ENCODE peak calls at places on chromosomes 12 and 14, in four cellular contexts. One of them, this sample, is unnamed.
A peak's percentile ranks its signal among the peaks of the same experiment; 100 is the strongest.

GRCh38 chr12:63206908-63207307 is 55.9 kb upstream of the AVPR1A start:
- DNase-seq in mucosa of descending colon: no peak
- DNase-seq in upper lobe of right lung: no peak
- DNase-seq in left ventricle myocardium inferior: no peak
- DNase-seq in this sample: no peak

GRCh38 chr14:75275598-75275997 is 3.0 kb upstream of the FOS start:
- DNase-seq in mucosa of descending colon: no peak
- DNase-seq in upper lobe of right lung: no peak
- DNase-seq in left ventricle myocardium inferior: no peak
- DNase-seq in this sample: no peak

GRCh38 chr14:104985675-104986486 is at the start of gene CLBA1:
- DNase-seq in mucosa of descending colon: peak; percentile 93
- DNase-seq in upper lobe of right lung: peak; percentile 96
- DNase-seq in left ventricle myocardium inferior: peak; percentile 89
- DNase-seq in this sample: peak; percentile 92

GRCh38 chr12:47870175-47870781 is 34.5 kb downstream of the VDR start:
- DNase-seq in mucosa of descending colon: no peak
- DNase-seq in upper lobe of right lung: no peak
- DNase-seq in left ventricle myocardium inferior: peak; percentile 51
- DNase-seq in this sample: no peak

GRCh38 chr14:68012861-68013260 is 193.3 kb downstream of the RAD51B start:
- DNase-seq in mucosa of descending colon: no peak
- DNase-seq in upper lobe of right lung: no peak
- DNase-seq in left ventricle myocardium inferior: no peak
- DNase-seq in this sample: no peak

GRCh38 chr12:62866451-62867082 is 68.4 kb downstream of the PPM1H start:
- DNase-seq in mucosa of descending colon: no peak
- DNase-seq in upper lobe of right lung: no peak
- DNase-seq in left ventricle myocardium inferior: no peak
- DNase-seq in this sample: no peak

GRCh38 chr14:52021971-52022600 is 32.7 kb downstream of the RTRAF start:
- DNase-seq in mucosa of descending colon: no peak
- DNase-seq in upper lobe of right lung: no peak
- DNase-seq in left ventricle myocardium inferior: no peak
- DNase-seq in this sample: no peak

GRCh38 chr12:131364903-131365820 is 345.7 kb upstream of the SFSWAP start:
- DNase-seq in mucosa of descending colon: no peak
- DNase-seq in upper lobe of right lung: no peak
- DNase-seq in left ventricle myocardium inferior: no peak
- DNase-seq in this sample: no peak

GRCh38 chr12:127052491-127053232 is 1214.3 kb upstream of the TMEM132C start:
- DNase-seq in mucosa of descending colon: no peak
- DNase-seq in upper lobe of right lung: no peak
- DNase-seq in left ventricle myocardium inferior: no peak
- DNase-seq in this sample: no peak

GRCh38 chr14:68460541-68460940 is 332.3 kb downstream of the ZFP36L1 start:
- DNase-seq in mucosa of descending colon: no peak
- DNase-seq in upper lobe of right lung: no peak
- DNase-seq in left ventricle myocardium inferior: no peak
- DNase-seq in this sample: no peak

GRCh38 chr14:72649603-72650227 is 244.2 kb downstream of the DPF3 start:
- DNase-seq in mucosa of descending colon: no peak
- DNase-seq in upper lobe of right lung: no peak
- DNase-seq in left ventricle myocardium inferior: no peak
- DNase-seq in this sample: no peak

GRCh38 chr12:90630006-90630405 is 325.0 kb downstream of the CCER1 start:
- DNase-seq in mucosa of descending colon: no peak
- DNase-seq in upper lobe of right lung: no peak
- DNase-seq in left ventricle myocardium inferior: no peak
- DNase-seq in this sample: no peak

GRCh38 chr12:101862245-101862644 is 15.1 kb upstream of the DRAM1 start:
- DNase-seq in mucosa of descending colon: no peak
- DNase-seq in upper lobe of right lung: no peak
- DNase-seq in left ventricle myocardium inferior: no peak
- DNase-seq in this sample: no peak

GRCh38 chr12:80704430-80704829 is 3.0 kb upstream of the MYF6 start:
- DNase-seq in mucosa of descending colon: no peak
- DNase-seq in upper lobe of right lung: no peak
- DNase-seq in left ventricle myocardium inferior: no peak
- DNase-seq in this sample: no peak

GRCh38 chr12:57147641-57147944 is 174 bp upstream of the LRP1-AS start:
- DNase-seq in mucosa of descending colon: peak; percentile 54
- DNase-seq in upper lobe of right lung: no peak
- DNase-seq in left ventricle myocardium inferior: no peak
- DNase-seq in this sample: no peak

GRCh38 chr14:77040059-77040308 is 11.5 kb upstream of the IRF2BPL start:
- DNase-seq in mucosa of descending colon: no peak
- DNase-seq in upper lobe of right lung: no peak
- DNase-seq in left ventricle myocardium inferior: no peak
- DNase-seq in this sample: no peak

GRCh38 chr14:77037338-77037782 is 8.9 kb upstream of the IRF2BPL start:
- DNase-seq in mucosa of descending colon: no peak
- DNase-seq in upper lobe of right lung: no peak
- DNase-seq in left ventricle myocardium inferior: no peak
- DNase-seq in this sample: no peak

GRCh38 chr14:77036484-77037337 is 8.2 kb upstream of the IRF2BPL start:
- DNase-seq in mucosa of descending colon: no peak
- DNase-seq in upper lobe of right lung: no peak
- DNase-seq in left ventricle myocardium inferior: no peak
- DNase-seq in this sample: no peak

GRCh38 chr14:77039285-77040058 is 11.0 kb upstream of the IRF2BPL start:
- DNase-seq in mucosa of descending colon: no peak
- DNase-seq in upper lobe of right lung: no peak
- DNase-seq in left ventricle myocardium inferior: no peak
- DNase-seq in this sample: no peak

GRCh38 chr14:77037886-77038511 is 9.5 kb upstream of the IRF2BPL start:
- DNase-seq in mucosa of descending colon: peak; percentile 72
- DNase-seq in upper lobe of right lung: peak; percentile 82
- DNase-seq in left ventricle myocardium inferior: no peak
- DNase-seq in this sample: no peak
- H3K4me3 ChIP-seq in mucosa of descending colon: no peak overlapping the region
- H3K4me3 ChIP-seq in upper lobe of right lung: no peak overlapping the region
- H3K4me3 ChIP-seq in left ventricle myocardium inferior: no peak overlapping the region
- H3K4me3 ChIP-seq in this sample: no peak overlapping the region

DNA sequence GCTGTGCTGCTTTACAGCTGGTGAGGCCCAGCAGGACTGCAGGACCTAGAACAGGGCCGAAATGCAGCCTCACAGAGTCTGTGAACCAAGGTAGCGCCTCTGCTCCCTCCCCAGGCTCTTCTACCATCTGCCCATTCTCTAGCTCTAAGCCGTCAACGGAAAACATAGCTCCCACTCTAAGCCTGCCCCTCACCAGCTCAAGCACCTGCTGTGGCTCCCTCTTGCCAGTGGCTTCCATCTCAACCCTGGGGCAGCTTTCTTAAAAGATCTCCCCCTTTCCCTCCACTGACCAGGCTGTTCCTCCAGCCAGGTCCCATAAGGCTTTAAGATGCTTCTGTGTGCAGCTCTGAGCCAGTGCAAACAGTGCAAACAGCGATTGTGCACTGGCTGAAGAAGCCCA is 61.3 kb downstream of the RFLNA start:
- DNase-seq in mucosa of descending colon: no peak
- DNase-seq in upper lobe of right lung: no peak
- DNase-seq in left ventricle myocardium inferior: no peak
- DNase-seq in this sample: no peak
- H3K36me3 ChIP-seq in mucosa of descending colon: no peaks in the 10 kb centered on the region
- H3K36me3 ChIP-seq in upper lobe of right lung: peaks cover 86% of the 10 kb centered on the region
- H3K36me3 ChIP-seq in left ventricle myocardium inferior: peaks cover 72% of the 10 kb centered on the region
- H3K36me3 ChIP-seq in this sample: peaks cover 46% of the 10 kb centered on the region

DNA sequence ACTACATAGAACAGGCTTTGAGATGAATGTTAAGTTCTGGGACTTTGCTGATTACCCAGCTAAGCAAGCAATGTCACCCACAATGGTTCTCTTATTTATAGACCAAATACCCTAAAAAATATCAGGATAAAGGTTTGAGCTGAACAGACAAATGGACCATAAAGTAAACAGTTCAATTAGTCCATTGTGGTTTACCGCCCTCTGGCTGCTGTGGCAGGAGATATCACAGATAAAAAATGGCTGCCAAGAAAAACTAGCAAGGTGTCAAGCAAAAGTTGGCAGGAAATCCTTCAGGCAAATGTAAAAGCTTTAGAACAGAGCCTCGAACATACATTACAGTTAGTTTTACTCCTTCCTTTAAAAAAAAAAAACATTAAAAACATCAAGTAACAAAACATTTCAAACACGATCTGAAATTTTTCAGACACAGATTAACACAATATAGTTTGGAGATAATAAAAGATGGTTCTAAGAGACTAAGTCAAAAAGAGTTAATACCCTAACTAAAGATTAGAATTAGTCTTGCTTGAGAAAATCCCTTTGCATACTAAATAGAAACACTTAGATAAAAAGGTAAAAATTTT is 41.3 kb downstream of the MED13L start:
- DNase-seq in mucosa of descending colon: no peak
- DNase-seq in upper lobe of right lung: no peak
- DNase-seq in left ventricle myocardium inferior: peak; percentile 33
- DNase-seq in this sample: peak; percentile 42
- H3K4me3 ChIP-seq in mucosa of descending colon: no peak overlapping the region
- H3K4me3 ChIP-seq in upper lobe of right lung: no peak overlapping the region
- H3K4me3 ChIP-seq in left ventricle myocardium inferior: no peak overlapping the region
- H3K4me3 ChIP-seq in this sample: no peak overlapping the region

GRCh38 chr12:112185093-112185923 is 59.9 kb downstream of the TRAFD1 start:
- DNase-seq in mucosa of descending colon: no peak
- DNase-seq in upper lobe of right lung: no peak
- DNase-seq in left ventricle myocardium inferior: no peak
- DNase-seq in this sample: no peak
- H3K36me3 ChIP-seq in mucosa of descending colon: peaks cover 12% of the 10 kb centered on the region
- H3K36me3 ChIP-seq in upper lobe of right lung: peaks cover 50% of the 10 kb centered on the region
- H3K36me3 ChIP-seq in left ventricle myocardium inferior: peaks cover 66% of the 10 kb centered on the region
- H3K36me3 ChIP-seq in this sample: peaks cover 18% of the 10 kb centered on the region

GRCh38 chr14:71563754-71564153 is 368.5 kb upstream of the RGS6 start:
- DNase-seq in mucosa of descending colon: no peak
- DNase-seq in upper lobe of right lung: no peak
- DNase-seq in left ventricle myocardium inferior: no peak
- DNase-seq in this sample: no peak

DNA sequence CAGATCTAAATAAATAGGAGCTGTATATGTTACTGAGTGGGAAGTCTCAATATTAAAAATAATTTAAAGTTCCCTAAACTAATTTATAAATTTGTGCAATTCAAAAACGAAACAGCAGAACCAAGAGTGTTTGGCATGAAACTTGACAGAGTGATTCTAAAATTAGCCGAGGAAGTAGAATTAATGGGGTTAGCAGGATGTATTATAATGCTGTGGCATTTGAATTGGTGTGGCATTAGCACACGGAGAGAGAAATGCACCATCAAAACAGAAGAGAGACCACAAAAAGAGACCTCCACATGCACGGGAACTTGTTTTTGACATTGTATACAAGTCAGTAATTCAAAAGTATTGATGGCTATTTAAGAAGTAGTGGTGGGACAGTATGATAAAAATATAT is 366.0 kb upstream of the RGS6 start:
- DNase-seq in mucosa of descending colon: no peak
- DNase-seq in upper lobe of right lung: no peak
- DNase-seq in left ventricle myocardium inferior: no peak
- DNase-seq in this sample: no peak
- H3K4me3 ChIP-seq in mucosa of descending colon: no peak overlapping the region
- H3K4me3 ChIP-seq in upper lobe of right lung: no peak overlapping the region
- H3K4me3 ChIP-seq in left ventricle myocardium inferior: no peak overlapping the region
- H3K4me3 ChIP-seq in this sample: no peak overlapping the region

DNA sequence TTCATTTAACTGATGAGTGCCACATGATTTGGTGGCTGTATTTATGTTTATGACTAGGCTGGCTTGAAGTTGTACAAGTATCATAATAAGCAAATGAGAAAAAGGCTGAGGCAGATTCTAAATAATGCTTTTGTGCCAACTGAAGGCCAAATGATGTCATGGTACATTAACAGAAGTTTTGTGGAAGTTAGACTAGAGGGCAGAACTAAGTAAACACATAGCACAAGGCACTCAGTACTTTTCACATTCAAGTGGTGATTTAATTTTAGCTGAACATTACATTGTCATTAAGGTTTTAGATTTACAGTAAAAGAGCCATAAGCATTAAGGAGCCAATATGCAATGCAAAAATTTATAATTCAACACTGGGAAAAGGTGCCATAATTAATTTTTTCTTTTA is 21.1 kb downstream of the PPP1CC start:
- DNase-seq in mucosa of descending colon: no peak
- DNase-seq in upper lobe of right lung: no peak
- DNase-seq in left ventricle myocardium inferior: no peak
- DNase-seq in this sample: no peak
- H3K36me3 ChIP-seq in mucosa of descending colon: peaks cover 15% of the 10 kb centered on the region
- H3K36me3 ChIP-seq in upper lobe of right lung: peaks cover 89% of the 10 kb centered on the region
- H3K36me3 ChIP-seq in left ventricle myocardium inferior: peaks cover 97% of the 10 kb centered on the region
- H3K36me3 ChIP-seq in this sample: peaks cover 58% of the 10 kb centered on the region

GRCh38 chr12:6470375-6471163 is at the start of gene VAMP1:
- DNase-seq in mucosa of descending colon: peak; percentile 99
- DNase-seq in upper lobe of right lung: peak; percentile 98
- DNase-seq in left ventricle myocardium inferior: peak; percentile 98
- DNase-seq in this sample: peak; percentile 98

GRCh38 chr12:6468283-6468575 is 2.2 kb downstream of the VAMP1 start:
- DNase-seq in mucosa of descending colon: no peak
- DNase-seq in upper lobe of right lung: no peak
- DNase-seq in left ventricle myocardium inferior: no peak
- DNase-seq in this sample: no peak

GRCh38 chr12:6469609-6470374 is 685 bp downstream of the VAMP1 start:
- DNase-seq in mucosa of descending colon: no peak
- DNase-seq in upper lobe of right lung: no peak
- DNase-seq in left ventricle myocardium inferior: no peak
- DNase-seq in this sample: no peak

GRCh38 chr12:6471992-6472366 is 1.5 kb upstream of the VAMP1 start:
- DNase-seq in mucosa of descending colon: no peak
- DNase-seq in upper lobe of right lung: no peak
- DNase-seq in left ventricle myocardium inferior: no peak
- DNase-seq in this sample: no peak

DNA sequence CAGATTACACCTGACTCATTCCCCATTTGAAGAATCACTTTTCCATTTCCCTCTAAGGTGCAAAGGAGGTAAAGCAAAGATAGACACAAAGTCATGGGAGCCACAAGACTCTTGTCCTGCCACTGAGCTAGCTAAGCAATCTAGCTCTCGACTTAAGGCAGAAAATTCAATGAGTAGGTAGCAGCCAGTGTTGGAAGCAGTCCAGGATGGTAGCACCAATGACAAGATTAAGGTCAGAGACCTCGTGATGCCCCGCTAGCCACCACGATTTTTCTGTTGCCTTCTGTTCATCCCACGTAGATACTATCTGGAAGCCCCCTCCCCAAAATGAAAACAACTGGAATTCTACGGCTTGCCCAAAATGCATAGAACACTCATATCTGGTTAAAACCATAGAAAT is 1.4 kb downstream of the VAMP1 start:
- DNase-seq in mucosa of descending colon: no peak
- DNase-seq in upper lobe of right lung: no peak
- DNase-seq in left ventricle myocardium inferior: no peak
- DNase-seq in this sample: no peak
- H3K4me3 ChIP-seq in mucosa of descending colon: no peak overlapping the region
- H3K4me3 ChIP-seq in upper lobe of right lung: peak overlapping the region; percentile 62
- H3K4me3 ChIP-seq in left ventricle myocardium inferior: peak overlapping the region; percentile 81
- H3K4me3 ChIP-seq in this sample: peak overlapping the region; percentile 74

This sample was measured in CD4-positive, alpha-beta memory T cell.